ENCODE peak calls at places on chromosomes 3 and 15, in four cellular contexts. I is mesothelial cell of epicardium, M is HFF-Myc, H is endothelial cell. G is an unnamed sample.

GRCh38 chr15:51380999-51381806 is 39.7 kb downstream of the GLDN start:
- DNase-seq in I (no peak), M (peak; percentile 66), H (peak; percentile 62), G (no peak)

GRCh38 chr15:26772588-26773484 is at the start of gene GABRB3:
- DNase-seq in I (peak; percentile 46), M (no peak), H (peak; percentile 45), G (peak; percentile 66)

GRCh38 chr15:57064033-57064432 is 145.6 kb downstream of the TCF12 start:
- DNase-seq in I (no peak), M (no peak), H (no peak), G (no peak)

GRCh38 chr3:32700244-32700643 is 15.3 kb downstream of the CNOT10 start:
- DNase-seq in I (no peak), M (no peak), H (no peak), G (no peak)

GRCh38 chr15:77602800-77603199 is 29.9 kb downstream of the LINGO1 start:
- DNase-seq in I (no peak), M (no peak), H (no peak), G (no peak)

GRCh38 chr3:9870978-9871377 is 9.1 kb downstream of the CIDEC start:
- DNase-seq in I (no peak), M (peak; percentile 51), H (no peak), G (no peak)

GRCh38 chr3:17749281-17749680 is 6.8 kb upstream of the TBC1D5 start:
- DNase-seq in I (no peak), M (no peak), H (no peak), G (no peak)

GRCh38 chr15:25056484-25057429 is 102.0 kb downstream of the SNRPN start:
- DNase-seq in I (peak; percentile 12), M (no peak), H (no peak), G (peak; percentile 3)

GRCh38 chr3:170418422-170419300 is at the start of gene CLDN11:
- DNase-seq in I (no peak), M (no peak), H (peak; percentile 33), G (peak; percentile 10)

GRCh38 chr15:67125589-67126502 is 60.4 kb downstream of the SMAD3 start:
- DNase-seq in I (no peak), M (peak; percentile 96), H (no peak), G (peak; percentile 84)

GRCh38 chr3:1774597-1774996 is 324.1 kb upstream of the CNTN4 start:
- DNase-seq in I (no peak), M (no peak), H (no peak), G (no peak)

GRCh38 chr15:95018888-95019545 is 787.7 kb downstream of the MCTP2 start:
- DNase-seq in I (no peak), M (no peak), H (no peak), G (no peak)

GRCh38 chr15:74265046-74265639 is 29.0 kb downstream of the CCDC33 start:
- DNase-seq in I (no peak), M (no peak), H (peak; percentile 70), G (peak; percentile 30)

GRCh38 chr15:89828324-89829145 is 13.9 kb upstream of the ANPEP start:
- DNase-seq in I (no peak), M (no peak), H (no peak), G (peak; percentile 51)

GRCh38 chr3:72101538-72101937 is 316.6 kb upstream of the PROK2 start:
- DNase-seq in I (no peak), M (no peak), H (no peak), G (no peak)

GRCh38 chr15:66404532-66404931 is 17.8 kb downstream of the MAP2K1 start:
- DNase-seq in I (no peak), M (no peak), H (peak; percentile 68), G (no peak)

GRCh38 chr15:32732574-32733157 is 14.9 kb downstream of the GREM1 start:
- DNase-seq in I (no peak), M (no peak), H (no peak), G (no peak)

GRCh38 chr15:99306694-99307338 is 55.5 kb downstream of the LRRC28 start:
- DNase-seq in I (no peak), M (no peak), H (no peak), G (peak; percentile 38)

GRCh38 chr3:50226888-50227389 is 9.1 kb upstream of the GNAI2 start:
- DNase-seq in I (no peak), M (no peak), H (peak; percentile 30), G (no peak)

GRCh38 chr3:112773864-112774263 is 72.8 kb downstream of the CD200R1L start:
- DNase-seq in I (no peak), M (no peak), H (no peak), G (no peak)

GRCh38 chr3:197343656-197344408 is 45.4 kb upstream of the DLG1 start:
- DNase-seq in I (no peak), M (no peak), H (no peak), G (no peak)

GRCh38 chr3:65851827-65852226 is 186.9 kb downstream of the MAGI1 start:
- DNase-seq in I (no peak), M (no peak), H (no peak), G (no peak)

GRCh38 chr3:127694467-127695215 is 21.9 kb downstream of the ABTB1 start:
- DNase-seq in I (no peak), M (no peak), H (peak; percentile 60), G (no peak)

GRCh38 chr3:9422712-9423424 is 25.5 kb downstream of the SETD5 start:
- DNase-seq in I (peak; percentile 35), M (peak; percentile 95), H (peak; percentile 27), G (peak; percentile 93)

GRCh38 chr3:14282001-14282705 is 103.5 kb downstream of the LSM3 start:
- DNase-seq in I (no peak), M (no peak), H (no peak), G (no peak)

GRCh38 chr3:30161370-30161769 is 445.0 kb upstream of the TGFBR2 start:
- DNase-seq in I (no peak), M (no peak), H (no peak), G (peak; percentile 55)

GRCh38 chr3:66397745-66398144 is 103.1 kb downstream of the LRIG1 start:
- DNase-seq in I (no peak), M (no peak), H (no peak), G (no peak)

GRCh38 chr3:53318522-53318921 is 28.8 kb downstream of the DCP1A start:
- DNase-seq in I (no peak), M (peak; percentile 21), H (no peak), G (no peak)

GRCh38 chr3:196179380-196180308 is 31.6 kb downstream of the ZDHHC19 start:
- DNase-seq in I (no peak), M (peak; percentile 38), H (no peak), G (no peak)

GRCh38 chr3:126153695-126154360 is 26.6 kb downstream of the ALDH1L1 start:
- DNase-seq in I (no peak), M (no peak), H (no peak), G (no peak)

G was measured in heart right ventricle.